ENCODE peak calls at places on chromosomes 13 and 19, in ten cellular contexts. O, B, M, E, I, J, A, W, P and R are unnamed samples.

GRCh38 chr13:64459778-64460177 is 2770.4 kb downstream of the PCDH9 start:
- DNase-seq in W (no peak), J (no peak), A (no peak), M (no peak), E (no peak), O (no peak), I (no peak), B (no peak), P (no peak), R (no peak)

GRCh38 chr19:30696514-30696913 is 324.3 kb downstream of the ZNF536 start:
- DNase-seq in J (peak), B (no peak), I (no peak), A (no peak), O (no peak), P (no peak), M (peak), E (peak), W (no peak), R (no peak)

GRCh38 chr19:45124021-45124420 is 31.0 kb downstream of the PPP1R37 start:
- DNase-seq in W (no peak), E (no peak), A (no peak), P (no peak), O (no peak), M (no peak), J (no peak), I (no peak), B (no peak), R (no peak)

GRCh38 chr13:101325423-101325822 is 90.9 kb downstream of the NALCN start:
- DNase-seq in I (no peak), O (no peak), A (no peak), E (no peak), P (no peak), J (peak), B (no peak), M (no peak), W (no peak), R (no peak)

GRCh38 chr13:110961959-110962358 is 47.1 kb upstream of the ANKRD10 start:
- DNase-seq in I (no peak), J (no peak), M (no peak), B (no peak), A (no peak), O (no peak), E (no peak), W (no peak), P (no peak), R (no peak)

GRCh38 chr19:2478324-2478755 is 2.4 kb downstream of the GADD45B start:
- DNase-seq in A (peak), E (peak), W (peak), B (peak), P (peak), J (peak), O (peak), M (peak), I (peak), R (peak)

GRCh38 chr19:7533925-7534480 is 1.5 kb upstream of the PNPLA6 start:
- DNase-seq in W (peak), J (peak), O (peak), E (peak), P (peak), A (no peak), B (peak), M (peak), I (peak), R (peak)

GRCh38 chr13:24360106-24360505 is 50.7 kb downstream of the C1QTNF9 start:
- DNase-seq in B (no peak), I (no peak), P (no peak), W (no peak), O (no peak), A (no peak), M (no peak), J (no peak), E (no peak), R (no peak)

GRCh38 chr19:18304496-18305312 is 18.2 kb downstream of the LSM4 start:
- DNase-seq in I (peak), A (no peak), J (peak), W (peak), P (peak), E (peak), O (peak), B (peak), M (peak), R (peak)

GRCh38 chr19:9808855-9809646 is 9.8 kb downstream of the FBXL12 start:
- DNase-seq in W (no peak), M (no peak), B (no peak), O (no peak), A (no peak), J (no peak), P (no peak), I (no peak), E (no peak), R (no peak)